ENCODE peak calls at places on chromosome 3, in nine cellular contexts. W, P, N, E, I, L, F, Z and C are unnamed samples.

GRCh38 chr3:101303089-101303731 is 17.2 kb downstream of the IMPG2 start:
- DNase-seq in W (no peak), P (peak), N (no peak), E (no peak), I (peak), L (no peak), F (peak), Z (no peak), C (no peak)

GRCh38 chr3:9951598-9951961 is 628 bp downstream of the PRRT3 start:
- DNase-seq in W (no peak), P (no peak), N (no peak), E (no peak), I (no peak), L (no peak), F (no peak), Z (no peak), C (no peak)

GRCh38 chr3:195085356-195086130 is 185.4 kb downstream of the XXYLT1 start:
- DNase-seq in W (no peak), P (no peak), N (no peak), E (no peak), I (no peak), L (no peak), F (no peak), Z (peak), C (no peak)

GRCh38 chr3:16063603-16064002 is 110.9 kb upstream of the GALNT15 start:
- DNase-seq in W (no peak), P (no peak), N (no peak), E (no peak), I (no peak), L (no peak), F (no peak), Z (no peak), C (no peak)

GRCh38 chr3:73727117-73727802 is 102.5 kb upstream of the PDZRN3 start:
- DNase-seq in W (peak), P (peak), N (no peak), E (no peak), I (no peak), L (no peak), F (peak), Z (no peak), C (no peak)

GRCh38 chr3:42739401-42740158 is 33.5 kb downstream of the CCDC13 start:
- DNase-seq in W (peak), P (no peak), N (peak), E (no peak), I (no peak), L (no peak), F (no peak), Z (no peak), C (no peak)

GRCh38 chr3:124248471-124249028 is 256.6 kb upstream of the ROPN1 start:
- DNase-seq in W (no peak), P (peak), N (peak), E (no peak), I (peak), L (no peak), F (peak), Z (no peak), C (no peak)

GRCh38 chr3:170641510-170642236 is 55.8 kb upstream of the SLC7A14 start:
- DNase-seq in W (no peak), P (peak), N (no peak), E (no peak), I (no peak), L (no peak), F (peak), Z (no peak), C (no peak)

GRCh38 chr3:46675843-46676567 is 17.5 kb downstream of the ALS2CL start:
- DNase-seq in W (no peak), P (peak), N (no peak), E (no peak), I (no peak), L (no peak), F (no peak), Z (peak), C (no peak)

GRCh38 chr3:66904816-66905543 is 93.1 kb upstream of the KBTBD8 start:
- DNase-seq in W (no peak), P (no peak), N (no peak), E (no peak), I (no peak), L (no peak), F (no peak), Z (no peak), C (no peak)

GRCh38 chr3:150314248-150315027 is 93.7 kb upstream of the TSC22D2 start:
- DNase-seq in W (no peak), P (no peak), N (no peak), E (no peak), I (no peak), L (no peak), F (no peak), Z (peak), C (no peak)

GRCh38 chr3:156680243-156680930 is 6.0 kb downstream of the TIPARP start:
- DNase-seq in W (no peak), P (no peak), N (no peak), E (no peak), I (no peak), L (no peak), F (no peak), Z (no peak), C (no peak)

GRCh38 chr3:172182797-172183196 is 143.4 kb downstream of the FNDC3B start:
- DNase-seq in W (no peak), P (no peak), N (no peak), E (no peak), I (no peak), L (no peak), F (no peak), Z (no peak), C (no peak)

GRCh38 chr3:38599886-38600285 is 49.6 kb downstream of the SCN5A start:
- DNase-seq in W (peak), P (no peak), N (no peak), E (no peak), I (no peak), L (no peak), F (no peak), Z (peak), C (no peak)

GRCh38 chr3:71973337-71974030 is 188.5 kb upstream of the PROK2 start:
- DNase-seq in W (no peak), P (no peak), N (peak), E (no peak), I (no peak), L (no peak), F (no peak), Z (no peak), C (no peak)

GRCh38 chr3:78029775-78030174 is 989.9 kb downstream of the ROBO2 start:
- DNase-seq in W (peak), P (no peak), N (no peak), E (no peak), I (no peak), L (no peak), F (no peak), Z (no peak), C (no peak)

GRCh38 chr3:115913069-115913686 is 289.9 kb downstream of the GAP43 start:
- DNase-seq in W (no peak), P (peak), N (no peak), E (no peak), I (peak), L (no peak), F (no peak), Z (no peak), C (no peak)

GRCh38 chr3:45191924-45192417 is 34.1 kb downstream of the TMEM158 start:
- DNase-seq in W (no peak), P (no peak), N (no peak), E (no peak), I (no peak), L (no peak), F (no peak), Z (no peak), C (no peak)

GRCh38 chr3:97232635-97233034 is 418.2 kb downstream of the EPHA6 start:
- DNase-seq in W (no peak), P (no peak), N (no peak), E (no peak), I (no peak), L (no peak), F (no peak), Z (no peak), C (no peak)

GRCh38 chr3:106345353-106346027 is 476.7 kb upstream of the CBLB start:
- DNase-seq in W (no peak), P (peak), N (no peak), E (no peak), I (peak), L (no peak), F (peak), Z (no peak), C (no peak)

GRCh38 chr3:154018100-154018696 is 103.0 kb upstream of the ARHGEF26 start:
- DNase-seq in W (peak), P (peak), N (no peak), E (peak), I (peak), L (no peak), F (peak), Z (no peak), C (no peak)

GRCh38 chr3:129627350-129628168 is 21.1 kb upstream of the PLXND1 start:
- DNase-seq in W (peak), P (peak), N (peak), E (peak), I (peak), L (peak), F (peak), Z (peak), C (peak)

GRCh38 chr3:46864051-46864881 is 1.0 kb upstream of the MYL3 start:
- DNase-seq in W (peak), P (no peak), N (peak), E (no peak), I (no peak), L (no peak), F (no peak), Z (peak), C (no peak)

GRCh38 chr3:24520101-24520495 is 25.4 kb upstream of the THRB start:
- DNase-seq in W (no peak), P (no peak), N (no peak), E (no peak), I (no peak), L (no peak), F (no peak), Z (no peak), C (no peak)

GRCh38 chr3:53065841-53066480 is 20.1 kb upstream of the SFMBT1 start:
- DNase-seq in W (no peak), P (no peak), N (no peak), E (no peak), I (no peak), L (no peak), F (no peak), Z (no peak), C (no peak)

GRCh38 chr3:4740397-4741105 is 238.7 kb upstream of the BHLHE40 start:
- DNase-seq in W (no peak), P (peak), N (no peak), E (no peak), I (no peak), L (no peak), F (no peak), Z (no peak), C (no peak)

GRCh38 chr3:56042326-56042951 is 425.8 kb downstream of the ERC2 start:
- DNase-seq in W (no peak), P (peak), N (no peak), E (no peak), I (peak), L (no peak), F (peak), Z (no peak), C (no peak)

GRCh38 chr3:64687781-64688515 is at the start of gene ADAMTS9:
- DNase-seq in W (peak), P (peak), N (peak), E (no peak), I (no peak), L (no peak), F (peak), Z (peak), C (no peak)

GRCh38 chr3:114590309-114591047 is 296.6 kb downstream of the TIGIT start:
- DNase-seq in W (no peak), P (no peak), N (no peak), E (no peak), I (no peak), L (no peak), F (no peak), Z (no peak), C (no peak)

GRCh38 chr3:149879872-149880271 is 66.9 kb downstream of the RNF13 start:
- DNase-seq in W (peak), P (peak), N (peak), E (peak), I (peak), L (no peak), F (peak), Z (peak), C (no peak)

GRCh38 chr3:106877632-106878031 is 499.6 kb upstream of the CCDC54 start:
- DNase-seq in W (no peak), P (no peak), N (no peak), E (no peak), I (no peak), L (no peak), F (peak), Z (no peak), C (no peak)

GRCh38 chr3:188711898-188712256 is 459.9 kb upstream of the TPRG1 start:
- DNase-seq in W (no peak), P (peak), N (no peak), E (no peak), I (no peak), L (no peak), F (peak), Z (no peak), C (no peak)

DNA sequence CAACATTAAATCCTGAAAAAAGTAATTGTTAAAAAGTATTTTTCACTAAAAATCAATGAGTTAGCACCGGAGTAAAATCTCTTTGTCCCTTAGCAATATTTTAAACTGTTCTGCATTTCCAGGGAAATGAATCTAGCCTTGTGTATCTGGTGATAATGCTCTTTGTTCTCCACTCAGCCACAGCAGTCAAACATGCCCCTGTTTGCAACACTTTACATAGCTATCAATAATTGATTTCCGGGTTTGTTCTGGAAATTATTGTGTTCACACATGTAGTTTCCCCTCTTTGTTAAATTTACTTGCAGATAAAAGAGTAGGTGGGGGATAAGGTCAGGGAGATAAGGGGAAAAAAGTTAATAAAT is 3.6 kb upstream of the A4GNT start:
- DNase-seq in W (no peak), P (no peak), N (no peak), E (no peak), I (no peak), L (no peak), F (no peak), Z (no peak), C (no peak)
- TF ChIP-seq CTCF in W (no peak), P (no peak), N (no peak), E (no peak), I (no peak), L (no peak), F (no peak), Z (no peak), C (no peak)

DNA sequence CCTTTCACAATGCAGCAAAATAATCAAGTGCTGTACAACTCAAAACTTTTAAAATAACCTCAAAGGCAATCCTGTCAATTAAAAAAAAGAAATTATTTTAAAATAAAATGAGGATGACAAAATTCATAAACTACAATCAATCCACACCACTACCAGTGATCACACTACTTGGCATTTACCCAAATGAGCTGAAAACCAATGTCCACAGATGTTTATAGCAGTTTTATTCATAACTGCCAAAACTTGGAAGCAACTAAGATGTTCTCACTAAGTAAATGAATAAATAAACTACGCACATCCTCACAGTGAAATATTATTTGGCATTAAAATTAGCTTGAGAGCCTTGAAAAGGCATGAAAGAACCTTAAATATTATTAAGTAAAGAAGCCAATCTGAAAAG is 121.3 kb downstream of the STAG1 start:
- DNase-seq in W (no peak), P (no peak), N (no peak), E (no peak), I (no peak), L (no peak), F (no peak), Z (no peak), C (no peak)
- TF ChIP-seq CTCF in W (no peak), P (no peak), N (no peak), E (no peak), I (no peak), L (no peak), F (no peak), Z (no peak), C (no peak)

GRCh38 chr3:143313598-143314188 is 194.1 kb downstream of the CHST2 start:
- DNase-seq in W (no peak), P (no peak), N (no peak), E (no peak), I (no peak), L (no peak), F (no peak), Z (no peak), C (no peak)
- TF ChIP-seq CTCF in W (no peak), P (no peak), N (no peak), E (no peak), I (no peak), L (no peak), F (no peak), Z (no peak), C (no peak)

GRCh38 chr3:168248383-168249047 is 152.8 kb upstream of the GOLIM4 start:
- DNase-seq in W (peak), P (peak), N (peak), E (peak), I (no peak), L (no peak), F (peak), Z (no peak), C (no peak)
- TF ChIP-seq CTCF in W (no peak), P (no peak), N (no peak), E (no peak), I (no peak), L (no peak), F (no peak), Z (no peak), C (no peak)